ENCODE peak calls at places on chromosomes 7 and 10, in nine cellular contexts. B, X, H, N, D, F, V, Y and E are unnamed samples.

GRCh38 chr7:95246935-95247370 is 77.4 kb downstream of the PON1 start:
- DNase-seq in B (peak; percentile 29), X (peak; percentile 81), H (peak; percentile 73), N (peak; percentile 41), D (peak; percentile 73), F (no peak), V (peak; percentile 72), Y (peak; percentile 78), E (peak; percentile 86)

GRCh38 chr10:69819713-69820506 is 18.2 kb downstream of the COL13A1 start:
- DNase-seq in B (no peak), X (no peak), H (peak; percentile 68), N (no peak), D (peak; percentile 79), F (no peak), V (peak; percentile 56), Y (no peak), E (peak; percentile 61)

GRCh38 chr7:51255050-51255449 is 61.6 kb downstream of the COBL start:
- DNase-seq in B (no peak), X (no peak), H (no peak), N (no peak), D (no peak), F (no peak), V (no peak), Y (no peak), E (no peak)

GRCh38 chr10:124522131-124522902 is 60.7 kb downstream of the LHPP start:
- DNase-seq in B (no peak), X (no peak), H (no peak), N (no peak), D (no peak), F (no peak), V (no peak), Y (no peak), E (no peak)

GRCh38 chr10:45505336-45505735 is 131.3 kb downstream of the ALOX5 start:
- DNase-seq in B (no peak), X (no peak), H (no peak), N (no peak), D (no peak), F (no peak), V (peak; percentile 47), Y (no peak), E (no peak)

GRCh38 chr7:132255898-132256297 is 320.4 kb downstream of the PLXNA4 start:
- DNase-seq in B (no peak), X (peak; percentile 70), H (no peak), N (no peak), D (no peak), F (peak; percentile 48), V (no peak), Y (no peak), E (peak; percentile 3)

GRCh38 chr10:88114368-88114767 is 250.9 kb downstream of the PTEN start:
- DNase-seq in B (peak; percentile 43), X (peak; percentile 57), H (peak; percentile 14), N (no peak), D (no peak), F (peak; percentile 24), V (no peak), Y (no peak), E (peak; percentile 28)

GRCh38 chr10:80090120-80090519 is 11.7 kb downstream of the TMEM254 start:
- DNase-seq in B (no peak), X (no peak), H (no peak), N (no peak), D (no peak), F (no peak), V (no peak), Y (no peak), E (no peak)

GRCh38 chr10:9296206-9296605 is 1241.7 kb downstream of the GATA3 start:
- DNase-seq in B (no peak), X (no peak), H (peak; percentile 27), N (no peak), D (no peak), F (no peak), V (peak; percentile 34), Y (no peak), E (peak; percentile 54)

GRCh38 chr10:45432700-45433472 is 58.9 kb downstream of the ALOX5 start:
- DNase-seq in B (no peak), X (no peak), H (no peak), N (no peak), D (no peak), F (no peak), V (no peak), Y (no peak), E (no peak)

GRCh38 chr10:32207544-32207943 is 139.4 kb downstream of the EPC1 start:
- DNase-seq in B (peak; percentile 24), X (peak; percentile 51), H (peak; percentile 33), N (no peak), D (peak; percentile 63), F (peak; percentile 31), V (peak; percentile 39), Y (peak; percentile 45), E (peak; percentile 61)

GRCh38 chr7:44189286-44189992 is at the start of gene GCK:
- DNase-seq in B (no peak), X (peak; percentile 13), H (no peak), N (no peak), D (no peak), F (no peak), V (no peak), Y (no peak), E (no peak)

GRCh38 chr7:102415685-102416225 is 17.6 kb upstream of the ORAI2 start:
- DNase-seq in B (no peak), X (no peak), H (no peak), N (no peak), D (no peak), F (no peak), V (no peak), Y (no peak), E (no peak)

GRCh38 chr10:16967000-16967865 is 150.0 kb upstream of the RSU1 start:
- DNase-seq in B (no peak), X (no peak), H (peak; percentile 83), N (no peak), D (peak; percentile 27), F (no peak), V (peak; percentile 85), Y (peak; percentile 88), E (peak; percentile 64)

GRCh38 chr7:134787720-134788119 is 8.3 kb downstream of the CALD1 start:
- DNase-seq in B (no peak), X (no peak), H (no peak), N (no peak), D (no peak), F (no peak), V (no peak), Y (peak; percentile 18), E (no peak)
- H3K4me3 ChIP-seq in B (peak overlapping the region; percentile 16), X (no peak overlapping the region), H (no peak overlapping the region), N (no peak overlapping the region), D (no peak overlapping the region), F (peak overlapping the region; percentile 38), V (no peak overlapping the region), Y (no peak overlapping the region), E (no peak overlapping the region)

DNA sequence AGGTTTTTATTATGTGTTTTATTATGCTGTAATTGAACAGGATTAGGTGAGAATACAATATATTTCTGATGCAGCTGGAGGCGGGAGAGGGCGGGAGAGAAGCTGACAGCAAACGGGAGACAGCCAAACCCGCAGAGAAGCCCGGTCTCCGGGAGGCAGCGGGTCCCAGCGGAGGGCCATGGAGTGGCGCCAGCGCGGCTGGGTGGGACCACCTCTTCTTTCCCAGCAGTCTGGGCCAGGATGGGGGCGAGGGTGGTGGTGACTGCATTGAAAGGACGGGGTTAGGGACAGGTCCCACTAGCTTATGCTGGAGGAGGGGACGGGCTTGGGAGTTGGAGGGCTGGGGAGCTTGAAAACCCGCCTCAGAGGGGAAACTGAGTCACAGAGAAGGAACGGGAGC is 14.5 kb upstream of the KAZALD1 start:
- DNase-seq in B (no peak), X (no peak), H (no peak), N (no peak), D (no peak), F (no peak), V (no peak), Y (no peak), E (no peak)
- H3K4me3 ChIP-seq in B (no peak overlapping the region), X (no peak overlapping the region), H (no peak overlapping the region), N (no peak overlapping the region), D (no peak overlapping the region), F (no peak overlapping the region), V (no peak overlapping the region), Y (no peak overlapping the region), E (no peak overlapping the region)

GRCh38 chr7:142883571-142884284 is 1.8 kb downstream of the TRPV6 start:
- DNase-seq in B (peak; percentile 9), X (no peak), H (no peak), N (no peak), D (no peak), F (no peak), V (no peak), Y (no peak), E (no peak)

GRCh38 chr7:142886866-142887265 is 1.3 kb upstream of the TRPV6 start:
- DNase-seq in B (no peak), X (no peak), H (no peak), N (no peak), D (no peak), F (no peak), V (no peak), Y (no peak), E (no peak)

GRCh38 chr7:142884285-142884637 is 1.3 kb downstream of the TRPV6 start:
- DNase-seq in B (peak; percentile 14), X (no peak), H (no peak), N (no peak), D (no peak), F (no peak), V (no peak), Y (no peak), E (no peak)

GRCh38 chr7:142887282-142888015 is 1.9 kb upstream of the TRPV6 start:
- DNase-seq in B (peak; percentile 14), X (no peak), H (no peak), N (no peak), D (no peak), F (no peak), V (no peak), Y (no peak), E (no peak)

DNA sequence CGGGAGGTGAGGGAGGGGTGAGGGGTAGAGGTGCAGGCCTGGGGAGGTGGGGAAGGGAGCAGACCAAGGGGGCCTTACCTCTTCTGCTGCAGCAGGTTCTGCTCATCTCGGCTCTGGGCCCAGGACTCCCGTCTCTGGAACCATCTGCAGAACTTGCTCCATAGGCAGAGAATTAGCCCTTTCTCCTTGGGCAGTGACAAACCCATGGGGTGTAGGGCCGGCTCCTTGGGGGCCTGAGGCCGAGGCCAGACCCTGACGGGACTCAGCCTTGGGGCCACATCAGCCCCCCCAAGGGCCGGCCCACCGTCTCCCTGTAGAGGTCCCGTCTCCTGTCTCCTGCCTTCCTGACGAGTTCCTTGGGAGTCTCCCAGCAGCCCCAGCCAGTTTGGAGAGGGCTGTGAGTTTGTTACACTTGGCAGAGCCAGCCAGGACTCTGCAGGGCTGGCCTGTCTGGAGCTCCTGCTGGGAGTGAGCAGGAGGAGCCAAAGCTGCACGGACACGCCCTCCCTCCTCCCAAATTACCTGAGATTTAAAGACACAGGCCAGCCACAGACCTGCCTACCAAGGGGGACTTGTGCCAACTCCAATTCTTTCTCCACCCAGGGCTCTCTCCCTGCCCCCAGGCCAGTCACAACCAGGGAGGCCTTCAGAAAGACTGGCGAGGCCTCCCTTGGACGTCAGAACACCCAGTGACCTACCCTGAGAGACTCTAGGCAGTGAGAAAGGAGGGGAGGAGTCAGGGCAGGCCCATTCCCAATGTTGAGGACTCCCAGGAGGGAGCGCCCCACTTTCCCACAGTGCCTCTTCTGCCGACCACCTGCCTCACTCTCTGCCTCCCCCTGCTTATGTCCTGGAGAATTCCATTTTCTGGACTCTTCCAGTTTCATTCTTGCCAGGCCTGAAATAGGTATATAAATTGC is at the start of gene TRPV6:
- DNase-seq in B (peak; percentile 3), X (peak; percentile 33), H (no peak), N (no peak), D (peak; percentile 75), F (no peak), V (no peak), Y (no peak), E (no peak)
- H3K4me3 ChIP-seq in B (no peak within 1 kb of the TSS), X (no peak within 1 kb of the TSS), H (no peak within 1 kb of the TSS), N (no peak within 1 kb of the TSS), D (peak within 1 kb of the TSS; percentile 46), F (no peak within 1 kb of the TSS), V (no peak within 1 kb of the TSS), Y (no peak within 1 kb of the TSS), E (no peak within 1 kb of the TSS)

GRCh38 chr10:73731588-73732375 is 12.4 kb upstream of the SEC24C start:
- DNase-seq in B (no peak), X (no peak), H (no peak), N (no peak), D (no peak), F (no peak), V (no peak), Y (no peak), E (no peak)
- H3K4me3 ChIP-seq in B (no peak overlapping the region), X (peak overlapping the region; percentile 87), H (no peak overlapping the region), N (no peak overlapping the region), D (peak overlapping the region; percentile 69), F (peak overlapping the region; percentile 97), V (no peak overlapping the region), Y (no peak overlapping the region), E (peak overlapping the region; percentile 96)